ENCODE peak calls at places on chromosomes 16 and 17, in six cellular contexts. One of them, this sample, is unnamed.

GRCh38 chr17:83200231-83200699 is 120.9 kb downstream of the METRNL start:
- DNase-seq in neuronal stem cell: no peak
- DNase-seq in H9: no peak
- DNase-seq in IMR-90: peak
- DNase-seq in H1: no peak
- DNase-seq in mesendoderm: no peak
- DNase-seq in this sample: no peak

GRCh38 chr16:82456683-82457082 is 170.1 kb upstream of the CDH13 start:
- DNase-seq in neuronal stem cell: peak
- DNase-seq in H9: peak
- DNase-seq in IMR-90: peak
- DNase-seq in H1: peak
- DNase-seq in mesendoderm: peak
- DNase-seq in this sample: peak

GRCh38 chr16:30985401-30986128 is 558 bp downstream of the HSD3B7 start:
- DNase-seq in neuronal stem cell: no peak
- DNase-seq in H9: peak
- DNase-seq in IMR-90: no peak
- DNase-seq in H1: no peak
- DNase-seq in mesendoderm: peak
- DNase-seq in this sample: peak

GRCh38 chr16:16120382-16121184 is 102.7 kb downstream of the ABCC6 start:
- DNase-seq in neuronal stem cell: no peak
- DNase-seq in H9: no peak
- DNase-seq in IMR-90: peak
- DNase-seq in H1: no peak
- DNase-seq in mesendoderm: no peak
- DNase-seq in this sample: no peak

GRCh38 chr17:21041753-21042433 is 918 bp downstream of the USP22 start:
- DNase-seq in neuronal stem cell: peak
- DNase-seq in H9: peak
- DNase-seq in IMR-90: peak
- DNase-seq in H1: peak
- DNase-seq in mesendoderm: peak
- DNase-seq in this sample: peak

GRCh38 chr17:34291721-34292348 is 6.3 kb downstream of the CCL11 start:
- DNase-seq in neuronal stem cell: no peak
- DNase-seq in H9: no peak
- DNase-seq in IMR-90: no peak
- DNase-seq in H1: no peak
- DNase-seq in mesendoderm: no peak
- DNase-seq in this sample: no peak

GRCh38 chr17:50917418-50917743 is 51.2 kb upstream of the TOB1 start:
- DNase-seq in neuronal stem cell: no peak
- DNase-seq in H9: peak
- DNase-seq in IMR-90: no peak
- DNase-seq in H1: no peak
- DNase-seq in mesendoderm: no peak
- DNase-seq in this sample: no peak

GRCh38 chr17:10116676-10117075 is 81.7 kb downstream of the GAS7 start:
- DNase-seq in neuronal stem cell: no peak
- DNase-seq in H9: no peak
- DNase-seq in IMR-90: no peak
- DNase-seq in H1: no peak
- DNase-seq in mesendoderm: peak
- DNase-seq in this sample: no peak

GRCh38 chr17:33981713-33982601 is 273.1 kb upstream of the CCL2 start:
- DNase-seq in neuronal stem cell: no peak
- DNase-seq in H9: no peak
- DNase-seq in IMR-90: no peak
- DNase-seq in H1: no peak
- DNase-seq in mesendoderm: no peak
- DNase-seq in this sample: no peak

GRCh38 chr17:38569701-38570512 is 35.8 kb downstream of the SRCIN1 start:
- DNase-seq in neuronal stem cell: no peak
- DNase-seq in H9: no peak
- DNase-seq in IMR-90: no peak
- DNase-seq in H1: no peak
- DNase-seq in mesendoderm: no peak
- DNase-seq in this sample: no peak

GRCh38 chr17:77628035-77628434 is 330.5 kb upstream of the TNRC6C start:
- DNase-seq in neuronal stem cell: no peak
- DNase-seq in H9: no peak
- DNase-seq in IMR-90: no peak
- DNase-seq in H1: no peak
- DNase-seq in mesendoderm: no peak
- DNase-seq in this sample: no peak

GRCh38 chr16:84611041-84611440 is 6.8 kb downstream of the COTL1 start:
- DNase-seq in neuronal stem cell: no peak
- DNase-seq in H9: no peak
- DNase-seq in IMR-90: peak
- DNase-seq in H1: no peak
- DNase-seq in mesendoderm: no peak
- DNase-seq in this sample: peak

GRCh38 chr16:85707528-85708095 is 18.9 kb upstream of the GINS2 start:
- DNase-seq in neuronal stem cell: no peak
- DNase-seq in H9: no peak
- DNase-seq in IMR-90: no peak
- DNase-seq in H1: no peak
- DNase-seq in mesendoderm: no peak
- DNase-seq in this sample: no peak

GRCh38 chr16:7246578-7246977 is 86.1 kb upstream of the RBFOX1 start:
- DNase-seq in neuronal stem cell: peak
- DNase-seq in H9: peak
- DNase-seq in IMR-90: no peak
- DNase-seq in H1: no peak
- DNase-seq in mesendoderm: peak
- DNase-seq in this sample: no peak

GRCh38 chr16:75087040-75087979 is 29.3 kb downstream of the LDHD start:
- DNase-seq in neuronal stem cell: no peak
- DNase-seq in H9: no peak
- DNase-seq in IMR-90: peak
- DNase-seq in H1: no peak
- DNase-seq in mesendoderm: no peak
- DNase-seq in this sample: peak

GRCh38 chr17:68501074-68501473 is 11.2 kb upstream of the PRKAR1A start:
- DNase-seq in neuronal stem cell: no peak
- DNase-seq in H9: no peak
- DNase-seq in IMR-90: no peak
- DNase-seq in H1: no peak
- DNase-seq in mesendoderm: no peak
- DNase-seq in this sample: no peak
- H2BK15ac ChIP-seq in neuronal stem cell: no peak
- H2BK15ac ChIP-seq in H9: no peak
- H2BK15ac ChIP-seq in IMR-90: no peak
- H2BK15ac ChIP-seq in H1: no peak
- H2BK15ac ChIP-seq in mesendoderm: no peak
- H2BK15ac ChIP-seq in this sample: no peak

GRCh38 chr16:51040637-51041036 is 110.4 kb downstream of the SALL1 start:
- DNase-seq in neuronal stem cell: no peak
- DNase-seq in H9: no peak
- DNase-seq in IMR-90: no peak
- DNase-seq in H1: no peak
- DNase-seq in mesendoderm: no peak
- DNase-seq in this sample: no peak
- H2BK15ac ChIP-seq in neuronal stem cell: no peak
- H2BK15ac ChIP-seq in H9: no peak
- H2BK15ac ChIP-seq in IMR-90: no peak
- H2BK15ac ChIP-seq in H1: no peak
- H2BK15ac ChIP-seq in mesendoderm: no peak
- H2BK15ac ChIP-seq in this sample: no peak

GRCh38 chr16:49548571-49548970 is 175.0 kb downstream of the C16orf78 start:
- DNase-seq in neuronal stem cell: no peak
- DNase-seq in H9: no peak
- DNase-seq in IMR-90: no peak
- DNase-seq in H1: no peak
- DNase-seq in mesendoderm: no peak
- DNase-seq in this sample: no peak

GRCh38 chr16:49552273-49552928 is 178.8 kb downstream of the C16orf78 start:
- DNase-seq in neuronal stem cell: no peak
- DNase-seq in H9: no peak
- DNase-seq in IMR-90: no peak
- DNase-seq in H1: no peak
- DNase-seq in mesendoderm: no peak
- DNase-seq in this sample: no peak

GRCh38 chr16:49546735-49547134 is 173.1 kb downstream of the C16orf78 start:
- DNase-seq in neuronal stem cell: no peak
- DNase-seq in H9: no peak
- DNase-seq in IMR-90: no peak
- DNase-seq in H1: no peak
- DNase-seq in mesendoderm: no peak
- DNase-seq in this sample: no peak

GRCh38 chr16:49547448-49547847 is 173.8 kb downstream of the C16orf78 start:
- DNase-seq in neuronal stem cell: no peak
- DNase-seq in H9: no peak
- DNase-seq in IMR-90: no peak
- DNase-seq in H1: no peak
- DNase-seq in mesendoderm: no peak
- DNase-seq in this sample: no peak

GRCh38 chr16:49550666-49551065 is 177.1 kb downstream of the C16orf78 start:
- DNase-seq in neuronal stem cell: no peak
- DNase-seq in H9: no peak
- DNase-seq in IMR-90: no peak
- DNase-seq in H1: no peak
- DNase-seq in mesendoderm: no peak
- DNase-seq in this sample: no peak
- H2BK15ac ChIP-seq in neuronal stem cell: no peak
- H2BK15ac ChIP-seq in H9: no peak
- H2BK15ac ChIP-seq in IMR-90: no peak
- H2BK15ac ChIP-seq in H1: no peak
- H2BK15ac ChIP-seq in mesendoderm: no peak
- H2BK15ac ChIP-seq in this sample: no peak

DNA sequence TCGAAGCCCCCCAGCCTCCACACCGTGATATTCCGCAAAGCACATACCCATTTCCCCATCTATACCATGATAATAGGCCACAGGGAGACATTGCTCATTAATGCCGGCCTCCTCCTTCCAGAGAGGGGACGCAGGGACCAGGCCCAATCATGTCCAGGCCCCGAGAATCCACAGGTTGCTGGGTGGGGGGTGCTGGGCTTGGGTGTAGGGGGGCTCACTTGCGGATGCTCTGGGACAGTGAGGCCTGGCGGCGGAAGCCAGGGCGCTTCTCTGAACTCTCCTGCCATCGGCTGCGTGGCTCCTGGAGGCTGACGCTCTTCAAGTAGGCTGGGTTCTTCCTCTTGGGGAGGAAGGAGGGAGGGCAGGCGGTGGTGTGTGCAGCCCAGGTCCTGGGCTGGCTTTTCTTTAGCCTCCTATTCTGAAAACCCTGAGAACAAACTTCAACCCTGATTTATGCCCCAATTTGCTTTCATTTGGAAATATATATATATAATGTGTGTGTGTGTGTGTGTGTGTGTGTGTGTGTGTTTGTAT is 12.2 kb downstream of the AANAT start:
- DNase-seq in neuronal stem cell: no peak
- DNase-seq in H9: no peak
- DNase-seq in IMR-90: no peak
- DNase-seq in H1: no peak
- DNase-seq in mesendoderm: no peak
- DNase-seq in this sample: no peak
- H2BK15ac ChIP-seq in neuronal stem cell: peak
- H2BK15ac ChIP-seq in H9: no peak
- H2BK15ac ChIP-seq in IMR-90: no peak
- H2BK15ac ChIP-seq in H1: no peak
- H2BK15ac ChIP-seq in mesendoderm: no peak
- H2BK15ac ChIP-seq in this sample: no peak

GRCh38 chr16:14241631-14242030 is 170.5 kb downstream of the MRTFB start:
- DNase-seq in neuronal stem cell: no peak
- DNase-seq in H9: no peak
- DNase-seq in IMR-90: no peak
- DNase-seq in H1: no peak
- DNase-seq in mesendoderm: no peak
- DNase-seq in this sample: no peak

GRCh38 chr16:14242769-14243168 is 171.7 kb downstream of the MRTFB start:
- DNase-seq in neuronal stem cell: no peak
- DNase-seq in H9: no peak
- DNase-seq in IMR-90: no peak
- DNase-seq in H1: no peak
- DNase-seq in mesendoderm: no peak
- DNase-seq in this sample: no peak

GRCh38 chr16:14240964-14241363 is 169.8 kb downstream of the MRTFB start:
- DNase-seq in neuronal stem cell: no peak
- DNase-seq in H9: no peak
- DNase-seq in IMR-90: no peak
- DNase-seq in H1: no peak
- DNase-seq in mesendoderm: no peak
- DNase-seq in this sample: no peak

GRCh38 chr16:14240216-14240843 is 169.2 kb downstream of the MRTFB start:
- DNase-seq in neuronal stem cell: no peak
- DNase-seq in H9: no peak
- DNase-seq in IMR-90: no peak
- DNase-seq in H1: no peak
- DNase-seq in mesendoderm: no peak
- DNase-seq in this sample: no peak

GRCh38 chr16:14238756-14239155 is 167.6 kb downstream of the MRTFB start:
- DNase-seq in neuronal stem cell: no peak
- DNase-seq in H9: no peak
- DNase-seq in IMR-90: no peak
- DNase-seq in H1: no peak
- DNase-seq in mesendoderm: no peak
- DNase-seq in this sample: no peak
- H2BK15ac ChIP-seq in neuronal stem cell: no peak
- H2BK15ac ChIP-seq in H9: no peak
- H2BK15ac ChIP-seq in IMR-90: no peak
- H2BK15ac ChIP-seq in H1: no peak
- H2BK15ac ChIP-seq in mesendoderm: no peak
- H2BK15ac ChIP-seq in this sample: no peak

GRCh38 chr16:54509406-54509931 is 222.9 kb upstream of the IRX3 start:
- DNase-seq in neuronal stem cell: no peak
- DNase-seq in H9: no peak
- DNase-seq in IMR-90: no peak
- DNase-seq in H1: no peak
- DNase-seq in mesendoderm: no peak
- DNase-seq in this sample: no peak

GRCh38 chr16:54507091-54507490 is 220.5 kb upstream of the IRX3 start:
- DNase-seq in neuronal stem cell: no peak
- DNase-seq in H9: no peak
- DNase-seq in IMR-90: no peak
- DNase-seq in H1: no peak
- DNase-seq in mesendoderm: no peak
- DNase-seq in this sample: no peak

GRCh38 chr16:54504372-54504771 is 217.8 kb upstream of the IRX3 start:
- DNase-seq in neuronal stem cell: no peak
- DNase-seq in H9: no peak
- DNase-seq in IMR-90: no peak
- DNase-seq in H1: no peak
- DNase-seq in mesendoderm: peak
- DNase-seq in this sample: no peak

GRCh38 chr16:54505479-54506247 is 219.1 kb upstream of the IRX3 start:
- DNase-seq in neuronal stem cell: no peak
- DNase-seq in H9: no peak
- DNase-seq in IMR-90: no peak
- DNase-seq in H1: no peak
- DNase-seq in mesendoderm: no peak
- DNase-seq in this sample: no peak

GRCh38 chr16:54506691-54507090 is 220.1 kb upstream of the IRX3 start:
- DNase-seq in neuronal stem cell: no peak
- DNase-seq in H9: no peak
- DNase-seq in IMR-90: no peak
- DNase-seq in H1: no peak
- DNase-seq in mesendoderm: peak
- DNase-seq in this sample: no peak
- H2BK15ac ChIP-seq in neuronal stem cell: no peak
- H2BK15ac ChIP-seq in H9: no peak
- H2BK15ac ChIP-seq in IMR-90: no peak
- H2BK15ac ChIP-seq in H1: no peak
- H2BK15ac ChIP-seq in mesendoderm: no peak
- H2BK15ac ChIP-seq in this sample: no peak

This sample was measured in mesenchymal stem cell.